ENCODE peak calls at places on chromosomes 16 and 17, in seven cellular contexts. Q, Z, H, C, V, G and W are unnamed samples.

GRCh38 chr16:81987121-81987520 is 24.1 kb downstream of the SDR42E1 start:
- DNase-seq in Q (no peak), Z (no peak), H (no peak), C (no peak), V (no peak), G (no peak), W (no peak)

GRCh38 chr17:45197555-45198334 is 23.9 kb upstream of the FMNL1 start:
- DNase-seq in Q (peak; percentile 77), Z (peak; percentile 86), H (peak; percentile 84), C (peak; percentile 85), V (peak; percentile 90), G (peak; percentile 91), W (peak; percentile 97)

GRCh38 chr17:61461967-61462733 is 9.9 kb downstream of the TBX4 start:
- DNase-seq in Q (no peak), Z (no peak), H (no peak), C (no peak), V (no peak), G (peak; percentile 63), W (no peak)

GRCh38 chr16:29663829-29664132 is 734 bp downstream of the SPN start:
- DNase-seq in Q (no peak), Z (no peak), H (no peak), C (no peak), V (no peak), G (no peak), W (no peak)

GRCh38 chr17:62825182-62825581 is 17.1 kb upstream of the MARCHF10 start:
- DNase-seq in Q (no peak), Z (no peak), H (no peak), C (no peak), V (no peak), G (no peak), W (no peak)

GRCh38 chr17:58271532-58271931 is 9.2 kb downstream of the MPO start:
- DNase-seq in Q (no peak), Z (no peak), H (no peak), C (no peak), V (no peak), G (no peak), W (no peak)

GRCh38 chr16:75929056-75929455 is 202.8 kb upstream of the CPHXL start:
- DNase-seq in Q (peak; percentile 28), Z (no peak), H (no peak), C (no peak), V (no peak), G (no peak), W (no peak)

GRCh38 chr17:30188211-30188939 is 47.1 kb downstream of the SLC6A4 start:
- DNase-seq in Q (no peak), Z (no peak), H (no peak), C (no peak), V (no peak), G (no peak), W (no peak)

GRCh38 chr17:44079877-44080821 is 9.6 kb downstream of the G6PC3 start:
- DNase-seq in Q (no peak), Z (no peak), H (no peak), C (no peak), V (no peak), G (no peak), W (no peak)

GRCh38 chr16:48064971-48065370 is 90.8 kb downstream of the ABCC12 start:
- DNase-seq in Q (peak; percentile 42), Z (no peak), H (no peak), C (no peak), V (no peak), G (no peak), W (no peak)

GRCh38 chr16:89460556-89460955 is 29.8 kb downstream of the ANKRD11 start:
- DNase-seq in Q (no peak), Z (no peak), H (no peak), C (no peak), V (no peak), G (no peak), W (no peak)

GRCh38 chr17:26809033-26809432 is 484.9 kb upstream of the WSB1 start:
- DNase-seq in Q (peak; percentile 43), Z (no peak), H (no peak), C (no peak), V (no peak), G (no peak), W (no peak)

GRCh38 chr16:14650629-14651028 is 17.9 kb downstream of the BFAR start:
- DNase-seq in Q (no peak), Z (peak; percentile 51), H (no peak), C (no peak), V (no peak), G (no peak), W (no peak)

GRCh38 chr17:29143894-29144293 is 36.3 kb downstream of the MYO18A start:
- DNase-seq in Q (peak; percentile 28), Z (no peak), H (no peak), C (no peak), V (no peak), G (peak; percentile 49), W (peak; percentile 90)

GRCh38 chr17:8176197-8176940 is at the start of gene TMEM107:
- DNase-seq in Q (peak; percentile 72), Z (peak; percentile 76), H (peak; percentile 47), C (peak; percentile 82), V (peak; percentile 54), G (peak; percentile 90), W (peak; percentile 91)

GRCh38 chr16:17557480-17557879 is 86.7 kb upstream of the XYLT1 start:
- DNase-seq in Q (no peak), Z (no peak), H (no peak), C (no peak), V (no peak), G (no peak), W (no peak)